ENCODE peak calls at places on chromosome 11, in five cellular contexts. Q is activated CD4-positive, CD25-positive, alpha-beta regulatory T cell treated with anti-CD3 and anti-CD28 coated beads, Interleukin-2, amount 50 U/mL, for 16 hours; K is NCI-H1092 treated with DMSO at 0.1 percent for 48 hours; E is HEK293T; I is GM20000. J is an unnamed sample.

GRCh38 chr11:58770627-58771457 is 39.1 kb upstream of the GLYAT start:
- DNase-seq in Q (no peak), E (no peak), K (no peak), I (no peak), J (no peak)

GRCh38 chr11:131748146-131749050 is 378.0 kb downstream of the NTM start:
- DNase-seq in Q (no peak), K (peak), I (peak), E (peak), J (peak)

GRCh38 chr11:114076974-114077373 is 17.5 kb downstream of the ZBTB16 start:
- DNase-seq in I (no peak), E (no peak), K (peak), Q (no peak), J (no peak)

GRCh38 chr11:3855808-3856491 is 486 bp downstream of the STIM1 start:
- DNase-seq in Q (no peak), E (no peak), K (peak), I (no peak), J (peak)

GRCh38 chr11:60378359-60378758 is at the start of gene MS4A7:
- DNase-seq in I (peak), E (no peak), K (no peak), Q (no peak), J (peak)

GRCh38 chr11:123707606-123708205 is 33.8 kb downstream of the ZNF202 start:
- DNase-seq in K (peak), E (peak), Q (peak), I (peak), J (peak)

GRCh38 chr11:10410844-10411200 is 44.2 kb upstream of the AMPD3 start:
- DNase-seq in Q (no peak), I (no peak), E (no peak), K (no peak), J (no peak)

GRCh38 chr11:134499990-134500389 is 87.9 kb upstream of the B3GAT1 start:
- DNase-seq in E (no peak), Q (no peak), K (no peak), I (no peak), J (no peak)

GRCh38 chr11:45543808-45544422 is 121.5 kb downstream of the CHST1 start:
- DNase-seq in I (peak), Q (no peak), E (peak), K (no peak), J (peak)

GRCh38 chr11:83265331-83265730 is 20.8 kb downstream of the CCDC90B start:
- DNase-seq in Q (no peak), I (no peak), K (no peak), E (no peak), J (no peak)

GRCh38 chr11:66956689-66957290 is 1.4 kb downstream of the PC start:
- DNase-seq in Q (no peak), K (no peak), E (no peak), I (peak), J (peak)

J was measured in OCI-LY7.